ENCODE peak calls at places on chromosomes 16 and 17, in ten cellular contexts. Y is left ventricle myocardium inferior; I is MM.1S; G is spleen; T is kidney; V is SK-N-SH; F is PC-3; R is transverse colon; J is OCI-LY7; K is CD8-positive, alpha-beta memory T cell. S is an unnamed sample. For H3K9me3, the result is how much of the 10 kb centered on the place peaks cover.

GRCh38 chr16:88806491-88807111 is 3.0 kb downstream of the CDT1 start:
- DNase-seq in R (no peak), Y (no peak), F (no peak), V (no peak), I (no peak), J (no peak), K (no peak), T (peak), G (no peak), S (peak)

GRCh38 chr16:70430667-70431536 is 8.0 kb downstream of the ST3GAL2 start:
- DNase-seq in F (peak), I (peak), G (peak), J (peak), T (no peak), V (no peak), K (peak), R (peak), Y (no peak), S (no peak)

GRCh38 chr17:80146121-80147034 is 550 bp downstream of the EIF4A3 start:
- DNase-seq in V (peak), I (peak), K (peak), R (no peak), J (peak), G (no peak), Y (no peak), T (no peak), F (peak), S (no peak)

GRCh38 chr17:76199466-76199865 is 40.8 kb downstream of the RNF157 start:
- DNase-seq in R (no peak), T (no peak), Y (no peak), J (no peak), K (peak), G (no peak), V (no peak), F (no peak), I (no peak), S (no peak)

GRCh38 chr17:82272495-82273326 is 789 bp downstream of the CSNK1D start:
- DNase-seq in T (peak), J (peak), G (peak), Y (peak), K (peak), V (peak), R (peak), I (peak), F (no peak), S (peak)

GRCh38 chr16:50251375-50252081 is 14.8 kb upstream of the ADCY7 start:
- DNase-seq in Y (no peak), R (no peak), K (no peak), F (peak), V (no peak), I (no peak), T (no peak), G (peak), J (no peak), S (no peak)

GRCh38 chr16:50667497-50668367 is 13.4 kb downstream of the SNX20 start:
- DNase-seq in K (no peak), J (no peak), T (no peak), R (no peak), I (no peak), G (peak), V (no peak), F (no peak), Y (no peak), S (no peak)

GRCh38 chr16:30394603-30395154 is 541 bp upstream of the ZNF48 start:
- DNase-seq in T (no peak), Y (no peak), I (no peak), J (no peak), F (no peak), G (no peak), R (no peak), K (no peak), V (no peak), S (no peak)

GRCh38 chr17:43314582-43314981 is 80.8 kb upstream of the RNU2-1 start:
- DNase-seq in I (no peak), G (peak), K (no peak), R (no peak), T (no peak), V (no peak), F (no peak), Y (no peak), J (peak), S (no peak)

GRCh38 chr17:36512641-36513040 is 22.0 kb downstream of the MYO19 start:
- DNase-seq in F (no peak), T (no peak), G (no peak), Y (no peak), J (no peak), K (no peak), I (no peak), R (no peak), V (no peak), S (no peak)

GRCh38 chr17:4327638-4328037 is 38.8 kb downstream of the UBE2G1 start:
- DNase-seq in T (no peak), I (no peak), Y (no peak), F (peak), R (peak), G (no peak), K (no peak), V (no peak), J (no peak), S (no peak)

GRCh38 chr16:57411362-57411976 is 6.9 kb downstream of the CCL17 start:
- DNase-seq in F (no peak), T (peak), J (no peak), G (no peak), I (no peak), Y (no peak), R (no peak), V (no peak), K (no peak), S (no peak)

GRCh38 chr17:73261952-73262675 is 434 bp upstream of the CPSF4L start:
- DNase-seq in K (no peak), T (peak), I (no peak), R (peak), G (peak), J (no peak), F (no peak), V (peak), Y (no peak), S (no peak)

GRCh38 chr16:80526418-80527061 is 14.3 kb upstream of the DYNLRB2 start:
- DNase-seq in T (no peak), K (peak), F (peak), G (no peak), R (peak), V (peak), I (peak), Y (no peak), J (peak), S (peak)

GRCh38 chr16:19644877-19645276 is 73.2 kb downstream of the KNOP1 start:
- DNase-seq in T (no peak), V (peak), J (no peak), K (no peak), Y (peak), I (no peak), F (no peak), R (no peak), G (no peak), S (peak)

GRCh38 chr17:46822388-46822921 is 4.0 kb upstream of the WNT3 start:
- DNase-seq in T (no peak), R (peak), F (peak), Y (no peak), J (peak), G (peak), I (peak), V (no peak), K (no peak), S (no peak)

GRCh38 chr16:57620316-57621231 is 7.9 kb upstream of the ADGRG1 start:
- DNase-seq in R (peak), J (no peak), T (peak), V (no peak), I (no peak), G (peak), F (peak), K (no peak), Y (no peak), S (no peak)

GRCh38 chr16:54340531-54340930 is 53.9 kb upstream of the IRX3 start:
- DNase-seq in Y (no peak), K (no peak), R (no peak), J (no peak), F (no peak), V (no peak), I (no peak), T (no peak), G (no peak), S (no peak)

GRCh38 chr16:54345231-54345630 is 58.6 kb upstream of the IRX3 start:
- DNase-seq in J (no peak), V (no peak), I (no peak), K (no peak), G (no peak), Y (no peak), R (no peak), T (no peak), F (no peak), S (no peak)

GRCh38 chr16:54342966-54343365 is 56.4 kb upstream of the IRX3 start:
- DNase-seq in J (no peak), R (no peak), Y (no peak), G (no peak), I (no peak), T (no peak), F (no peak), K (no peak), V (no peak), S (no peak)

GRCh38 chr16:54346046-54346445 is 59.5 kb upstream of the IRX3 start:
- DNase-seq in Y (no peak), J (no peak), G (no peak), I (no peak), K (no peak), V (no peak), F (no peak), T (no peak), R (no peak), S (no peak)

GRCh38 chr16:54342001-54342776 is 55.6 kb upstream of the IRX3 start:
- DNase-seq in F (no peak), J (no peak), V (no peak), Y (no peak), R (no peak), T (no peak), I (no peak), K (no peak), G (no peak), S (no peak)
- H3K27ac ChIP-seq in F (no peak), J (no peak), V (no peak), Y (no peak), R (no peak), T (no peak), I (no peak), K (no peak), G (no peak), S (no peak)

GRCh38 chr17:27157898-27158297 is 136.0 kb upstream of the WSB1 start:
- DNase-seq in K (no peak), G (peak), T (peak), V (no peak), R (no peak), J (no peak), Y (no peak), I (no peak), F (no peak), S (no peak)
- H3K9me3 ChIP-seq in K (under half), G (under half), T (under half), V (under half), R (under half), J (under half), Y (under half), I (under half), F (under half), S (under half)

GRCh38 chr17:58337600-58338453 is 9.2 kb upstream of the TSPOAP1 start:
- DNase-seq in V (no peak), Y (peak), R (peak), I (peak), F (no peak), G (peak), J (peak), T (peak), K (peak), S (peak)
- H3K4me3 ChIP-seq in V (no peak), Y (peak), R (no peak), I (peak), F (no peak), G (peak), J (peak), T (no peak), K (peak), S (no peak)

DNA sequence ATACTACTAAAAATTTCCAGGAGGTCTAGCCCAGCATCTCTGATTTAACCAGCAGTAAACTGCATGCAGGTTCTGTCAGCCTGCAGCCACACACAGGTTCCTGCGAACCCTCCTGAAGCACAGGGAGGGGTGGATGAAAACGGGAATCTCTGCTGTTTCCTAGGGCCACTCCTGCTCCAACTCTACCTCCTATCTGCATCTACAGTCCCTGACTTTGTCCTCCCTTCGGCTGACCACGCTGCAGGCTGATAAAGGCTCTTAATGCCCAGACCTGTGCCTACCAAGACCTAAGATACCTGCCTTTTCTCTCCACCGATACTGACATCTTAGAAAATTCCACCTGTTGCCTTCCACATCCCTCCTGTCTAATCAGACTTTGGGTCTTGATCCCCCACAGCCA is 50.2 kb downstream of the CYTH1 start:
- DNase-seq in F (no peak), K (no peak), T (no peak), I (no peak), J (no peak), R (no peak), V (no peak), Y (no peak), G (no peak), S (no peak)
- H3K27ac ChIP-seq in F (no peak), K (no peak), T (no peak), I (no peak), J (peak), R (no peak), V (no peak), Y (peak), G (peak), S (no peak)

GRCh38 chr16:35574454-35575431 is 2115.3 kb downstream of the TP53TG3F start:
- DNase-seq in J (no peak), R (no peak), V (peak), K (no peak), Y (no peak), F (no peak), G (no peak), I (no peak), T (peak), S (no peak)
- H3K9me3 ChIP-seq in J (under half), R (under half), V (under half), K (under half), Y (under half), F (under half), G (half or more), I (under half), T (under half), S (under half)

S was measured in heart left ventricle.